ENCODE peak calls at places on chromosomes 4 and X, in nine cellular contexts. One of them, this sample, is unnamed.

GRCh38 chrX:31580726-31581125 is 508.9 kb upstream of the FTHL17 start:
- DNase-seq in uterus: no peak
- DNase-seq in fibroblast of pulmonary artery: peak
- DNase-seq in RWPE1: peak
- DNase-seq in SK-MEL-5: no peak
- DNase-seq in ELR: peak
- DNase-seq in activated CD4-positive, alpha-beta T cell treated with anti-CD3 and anti-CD28 coated beads for 1 hour: no peak
- DNase-seq in tibial nerve: no peak
- DNase-seq in NCI-H510A treated with DMSO at 0.1 percent for 48 hours: no peak
- DNase-seq in this sample: no peak

GRCh38 chrX:70168238-70169188 is 8.8 kb upstream of the DGAT2L6 start:
- DNase-seq in uterus: peak
- DNase-seq in fibroblast of pulmonary artery: peak
- DNase-seq in RWPE1: peak
- DNase-seq in SK-MEL-5: peak
- DNase-seq in ELR: peak
- DNase-seq in activated CD4-positive, alpha-beta T cell treated with anti-CD3 and anti-CD28 coated beads for 1 hour: no peak
- DNase-seq in tibial nerve: no peak
- DNase-seq in NCI-H510A treated with DMSO at 0.1 percent for 48 hours: no peak
- DNase-seq in this sample: peak

GRCh38 chr4:149047368-149047767 is 605.2 kb upstream of the NR3C2 start:
- DNase-seq in uterus: no peak
- DNase-seq in fibroblast of pulmonary artery: no peak
- DNase-seq in RWPE1: no peak
- DNase-seq in SK-MEL-5: no peak
- DNase-seq in ELR: no peak
- DNase-seq in activated CD4-positive, alpha-beta T cell treated with anti-CD3 and anti-CD28 coated beads for 1 hour: no peak
- DNase-seq in tibial nerve: no peak
- DNase-seq in NCI-H510A treated with DMSO at 0.1 percent for 48 hours: no peak
- DNase-seq in this sample: no peak

GRCh38 chr4:17817027-17817426 is 6.2 kb downstream of the NCAPG start:
- DNase-seq in uterus: no peak
- DNase-seq in fibroblast of pulmonary artery: peak
- DNase-seq in RWPE1: peak
- DNase-seq in SK-MEL-5: peak
- DNase-seq in ELR: peak
- DNase-seq in activated CD4-positive, alpha-beta T cell treated with anti-CD3 and anti-CD28 coated beads for 1 hour: no peak
- DNase-seq in tibial nerve: no peak
- DNase-seq in NCI-H510A treated with DMSO at 0.1 percent for 48 hours: peak
- DNase-seq in this sample: no peak

GRCh38 chr4:1330761-1331590 is 16.0 kb upstream of the UVSSA start:
- DNase-seq in uterus: no peak
- DNase-seq in fibroblast of pulmonary artery: no peak
- DNase-seq in RWPE1: no peak
- DNase-seq in SK-MEL-5: no peak
- DNase-seq in ELR: no peak
- DNase-seq in activated CD4-positive, alpha-beta T cell treated with anti-CD3 and anti-CD28 coated beads for 1 hour: peak
- DNase-seq in tibial nerve: no peak
- DNase-seq in NCI-H510A treated with DMSO at 0.1 percent for 48 hours: no peak
- DNase-seq in this sample: no peak

GRCh38 chrX:115539841-115540240 is 21.1 kb upstream of the PLS3 start:
- DNase-seq in uterus: no peak
- DNase-seq in fibroblast of pulmonary artery: peak
- DNase-seq in RWPE1: no peak
- DNase-seq in SK-MEL-5: no peak
- DNase-seq in ELR: peak
- DNase-seq in activated CD4-positive, alpha-beta T cell treated with anti-CD3 and anti-CD28 coated beads for 1 hour: no peak
- DNase-seq in tibial nerve: no peak
- DNase-seq in NCI-H510A treated with DMSO at 0.1 percent for 48 hours: no peak
- DNase-seq in this sample: no peak

GRCh38 chr4:172750910-172751309 is 417.7 kb upstream of the GALNT7 start:
- DNase-seq in uterus: no peak
- DNase-seq in fibroblast of pulmonary artery: no peak
- DNase-seq in RWPE1: no peak
- DNase-seq in SK-MEL-5: no peak
- DNase-seq in ELR: no peak
- DNase-seq in activated CD4-positive, alpha-beta T cell treated with anti-CD3 and anti-CD28 coated beads for 1 hour: no peak
- DNase-seq in tibial nerve: no peak
- DNase-seq in NCI-H510A treated with DMSO at 0.1 percent for 48 hours: no peak
- DNase-seq in this sample: no peak

GRCh38 chr4:168631241-168632151 is 134.6 kb downstream of the PALLD start:
- DNase-seq in uterus: peak
- DNase-seq in fibroblast of pulmonary artery: peak
- DNase-seq in RWPE1: peak
- DNase-seq in SK-MEL-5: peak
- DNase-seq in ELR: peak
- DNase-seq in activated CD4-positive, alpha-beta T cell treated with anti-CD3 and anti-CD28 coated beads for 1 hour: no peak
- DNase-seq in tibial nerve: no peak
- DNase-seq in NCI-H510A treated with DMSO at 0.1 percent for 48 hours: peak
- DNase-seq in this sample: peak

GRCh38 chr4:10022346-10023049 is 1.2 kb upstream of the SLC2A9 start:
- DNase-seq in uterus: no peak
- DNase-seq in fibroblast of pulmonary artery: no peak
- DNase-seq in RWPE1: no peak
- DNase-seq in SK-MEL-5: no peak
- DNase-seq in ELR: no peak
- DNase-seq in activated CD4-positive, alpha-beta T cell treated with anti-CD3 and anti-CD28 coated beads for 1 hour: no peak
- DNase-seq in tibial nerve: no peak
- DNase-seq in NCI-H510A treated with DMSO at 0.1 percent for 48 hours: no peak
- DNase-seq in this sample: no peak

GRCh38 chr4:14233126-14233525 is 605.6 kb upstream of the BOD1L1 start:
- DNase-seq in uterus: no peak
- DNase-seq in fibroblast of pulmonary artery: no peak
- DNase-seq in RWPE1: no peak
- DNase-seq in SK-MEL-5: no peak
- DNase-seq in ELR: no peak
- DNase-seq in activated CD4-positive, alpha-beta T cell treated with anti-CD3 and anti-CD28 coated beads for 1 hour: no peak
- DNase-seq in tibial nerve: no peak
- DNase-seq in NCI-H510A treated with DMSO at 0.1 percent for 48 hours: no peak
- DNase-seq in this sample: no peak

GRCh38 chrX:68307767-68308166 is 125.5 kb downstream of the OPHN1 start:
- DNase-seq in uterus: no peak
- DNase-seq in fibroblast of pulmonary artery: peak
- DNase-seq in RWPE1: peak
- DNase-seq in SK-MEL-5: peak
- DNase-seq in ELR: peak
- DNase-seq in activated CD4-positive, alpha-beta T cell treated with anti-CD3 and anti-CD28 coated beads for 1 hour: no peak
- DNase-seq in tibial nerve: peak
- DNase-seq in NCI-H510A treated with DMSO at 0.1 percent for 48 hours: no peak
- DNase-seq in this sample: peak

GRCh38 chr4:62263454-62263853 is 1063.3 kb downstream of the ADGRL3 start:
- DNase-seq in uterus: no peak
- DNase-seq in fibroblast of pulmonary artery: no peak
- DNase-seq in RWPE1: no peak
- DNase-seq in SK-MEL-5: no peak
- DNase-seq in ELR: no peak
- DNase-seq in activated CD4-positive, alpha-beta T cell treated with anti-CD3 and anti-CD28 coated beads for 1 hour: no peak
- DNase-seq in tibial nerve: no peak
- DNase-seq in NCI-H510A treated with DMSO at 0.1 percent for 48 hours: no peak
- DNase-seq in this sample: no peak

GRCh38 chr4:8410641-8411271 is 29.8 kb downstream of the ACOX3 start:
- DNase-seq in uterus: peak
- DNase-seq in fibroblast of pulmonary artery: peak
- DNase-seq in RWPE1: peak
- DNase-seq in SK-MEL-5: peak
- DNase-seq in ELR: peak
- DNase-seq in activated CD4-positive, alpha-beta T cell treated with anti-CD3 and anti-CD28 coated beads for 1 hour: no peak
- DNase-seq in tibial nerve: peak
- DNase-seq in NCI-H510A treated with DMSO at 0.1 percent for 48 hours: peak
- DNase-seq in this sample: peak

GRCh38 chr4:60019946-60020345 is 1180.2 kb upstream of the ADGRL3 start:
- DNase-seq in uterus: no peak
- DNase-seq in fibroblast of pulmonary artery: no peak
- DNase-seq in RWPE1: no peak
- DNase-seq in SK-MEL-5: no peak
- DNase-seq in ELR: no peak
- DNase-seq in activated CD4-positive, alpha-beta T cell treated with anti-CD3 and anti-CD28 coated beads for 1 hour: no peak
- DNase-seq in tibial nerve: no peak
- DNase-seq in NCI-H510A treated with DMSO at 0.1 percent for 48 hours: no peak
- DNase-seq in this sample: no peak

GRCh38 chr4:113064244-113064643 is 14.8 kb downstream of the ANK2 start:
- DNase-seq in uterus: no peak
- DNase-seq in fibroblast of pulmonary artery: no peak
- DNase-seq in RWPE1: no peak
- DNase-seq in SK-MEL-5: no peak
- DNase-seq in ELR: no peak
- DNase-seq in activated CD4-positive, alpha-beta T cell treated with anti-CD3 and anti-CD28 coated beads for 1 hour: no peak
- DNase-seq in tibial nerve: no peak
- DNase-seq in NCI-H510A treated with DMSO at 0.1 percent for 48 hours: peak
- DNase-seq in this sample: no peak

GRCh38 chr4:153683763-153684181 is 308 bp upstream of the TLR2 start:
- DNase-seq in uterus: no peak
- DNase-seq in fibroblast of pulmonary artery: no peak
- DNase-seq in RWPE1: peak
- DNase-seq in SK-MEL-5: no peak
- DNase-seq in ELR: no peak
- DNase-seq in activated CD4-positive, alpha-beta T cell treated with anti-CD3 and anti-CD28 coated beads for 1 hour: no peak
- DNase-seq in tibial nerve: no peak
- DNase-seq in NCI-H510A treated with DMSO at 0.1 percent for 48 hours: no peak
- DNase-seq in this sample: no peak

GRCh38 chr4:8641931-8642650 is 49.5 kb downstream of the CPZ start:
- DNase-seq in uterus: no peak
- DNase-seq in fibroblast of pulmonary artery: no peak
- DNase-seq in RWPE1: no peak
- DNase-seq in SK-MEL-5: no peak
- DNase-seq in ELR: no peak
- DNase-seq in activated CD4-positive, alpha-beta T cell treated with anti-CD3 and anti-CD28 coated beads for 1 hour: no peak
- DNase-seq in tibial nerve: no peak
- DNase-seq in NCI-H510A treated with DMSO at 0.1 percent for 48 hours: no peak
- DNase-seq in this sample: peak

This sample was measured in PC-9.